ENCODE peak calls at places on chromosomes 3 and 15, in seven cellular contexts. O is A172; X is lower lobe of right lung; M is psoas muscle; F is HFFc6; E is amniotic stem cell; T is central memory CD8-positive, alpha-beta T cell. L is an unnamed sample.

GRCh38 chr3:196440041-196440537 is 7.9 kb upstream of the UBXN7 start:
- DNase-seq in M (peak; percentile 40), X (no peak), E (peak; percentile 70), F (peak; percentile 75), O (no peak), T (no peak), L (no peak)

GRCh38 chr3:194871143-194871863 is 185.6 kb downstream of the FAM43A start:
- DNase-seq in O (peak; percentile 95), X (peak; percentile 61), E (peak; percentile 71), T (no peak), M (peak; percentile 64), F (peak; percentile 88), L (no peak)

GRCh38 chr3:178684881-178685590 is 148.8 kb downstream of the KCNMB2 start:
- DNase-seq in E (no peak), T (no peak), O (no peak), M (no peak), F (no peak), X (no peak), L (no peak)

GRCh38 chr15:91522609-91523332 is 330.7 kb upstream of the SLCO3A1 start:
- DNase-seq in X (no peak), F (peak; percentile 56), M (no peak), O (no peak), T (no peak), E (no peak), L (no peak)

GRCh38 chr15:51269496-51269895 is 68.9 kb downstream of the CYP19A1 start:
- DNase-seq in F (no peak), O (no peak), E (no peak), M (no peak), X (no peak), T (no peak), L (no peak)

GRCh38 chr3:124413989-124414598 is 316.2 kb upstream of the UMPS start:
- DNase-seq in E (no peak), M (no peak), X (no peak), T (no peak), F (no peak), O (no peak), L (no peak)

GRCh38 chr3:183375787-183376186 is 52.6 kb downstream of the MCF2L2 start:
- DNase-seq in E (no peak), O (no peak), X (no peak), T (no peak), M (no peak), F (no peak), L (no peak)

GRCh38 chr3:116038968-116039950 is 406.0 kb downstream of the LSAMP start:
- DNase-seq in T (no peak), X (no peak), F (no peak), O (no peak), E (no peak), M (no peak), L (no peak)

GRCh38 chr3:129429080-129429451 is 630 bp upstream of the EFCAB12 start:
- DNase-seq in E (no peak), O (no peak), F (no peak), X (no peak), M (no peak), T (no peak), L (no peak)

GRCh38 chr3:16516695-16517481 is 3.4 kb upstream of the RFTN1 start:
- DNase-seq in O (peak; percentile 62), X (no peak), M (no peak), E (peak; percentile 38), F (peak; percentile 58), T (no peak), L (no peak)

GRCh38 chr15:98842973-98843285 is 164.7 kb downstream of the PGPEP1L start:
- DNase-seq in F (no peak), T (no peak), O (no peak), E (no peak), X (no peak), M (no peak), L (no peak)

GRCh38 chr15:88690331-88690730 is 51.5 kb downstream of the ISG20 start:
- DNase-seq in M (no peak), X (no peak), T (no peak), O (no peak), E (no peak), F (peak; percentile 49), L (no peak)

GRCh38 chr3:45552031-45552772 is 42.3 kb upstream of the LIMD1 start:
- DNase-seq in E (no peak), O (peak; percentile 19), X (no peak), F (no peak), M (no peak), T (no peak), L (no peak)